ENCODE peak calls at places on chromosomes 11 and 22, in eight cellular contexts. C is fibroblast of lung, Z is cardiac fibroblast, F is fibroblast of mammary gland, Q is BJ, L is heart right ventricle, I is left ventricle myocardium inferior, O is fibroblast of pulmonary artery. X is an unnamed sample.

GRCh38 chr11:35112056-35112845 is 26.7 kb upstream of the CD44 start:
- DNase-seq in L (no peak), Q (no peak), O (no peak), I (no peak), Z (no peak), C (no peak), F (peak), X (no peak)

GRCh38 chr22:27775698-27776409 is 25.7 kb downstream of the MN1 start:
- DNase-seq in Q (no peak), F (no peak), Z (no peak), I (no peak), L (no peak), C (no peak), O (no peak), X (no peak)

GRCh38 chr11:11206457-11206856 is 146.6 kb downstream of the CSNK2A3 start:
- DNase-seq in L (no peak), Z (no peak), I (no peak), F (no peak), C (no peak), O (no peak), Q (no peak), X (no peak)

GRCh38 chr11:31133064-31133463 is 236.5 kb downstream of the DCDC1 start:
- DNase-seq in F (no peak), I (no peak), O (no peak), Z (no peak), C (no peak), Q (no peak), L (no peak), X (no peak)

GRCh38 chr11:10208045-10208674 is 85.9 kb downstream of the SBF2 start:
- DNase-seq in C (peak), L (no peak), O (peak), F (peak), I (no peak), Z (peak), Q (no peak), X (no peak)

GRCh38 chr11:46357483-46357936 is 10.2 kb downstream of the DGKZ start:
- DNase-seq in F (no peak), Q (no peak), C (no peak), I (no peak), Z (no peak), O (no peak), L (no peak), X (no peak)

GRCh38 chr11:131875611-131876010 is 505.2 kb downstream of the NTM start:
- DNase-seq in Z (peak), F (peak), O (peak), Q (no peak), I (no peak), C (peak), L (no peak), X (no peak)

GRCh38 chr11:2681408-2682145 is 18.2 kb downstream of the KCNQ1OT1 start:
- DNase-seq in F (no peak), Z (no peak), Q (no peak), C (no peak), L (no peak), I (no peak), O (no peak), X (no peak)

GRCh38 chr11:73297231-73297590 is 10.9 kb upstream of the ARHGEF17 start:
- DNase-seq in C (no peak), F (no peak), O (no peak), I (no peak), Q (no peak), Z (no peak), L (no peak), X (no peak)

GRCh38 chr11:103528596-103528995 is 419.4 kb downstream of the DYNC2H1 start:
- DNase-seq in O (no peak), L (no peak), F (peak), I (no peak), Z (no peak), C (no peak), Q (no peak), X (no peak)

GRCh38 chr11:61021661-61022212 is 50.3 kb downstream of the CD6 start:
- DNase-seq in Z (no peak), Q (no peak), O (no peak), I (no peak), C (no peak), F (no peak), L (no peak), X (no peak)

GRCh38 chr11:19980388-19980787 is 179.9 kb downstream of the DBX1 start:
- DNase-seq in O (no peak), L (no peak), Z (no peak), Q (no peak), I (no peak), C (peak), F (no peak), X (no peak)

GRCh38 chr22:24051028-24051427 is 39.9 kb downstream of the CABIN1 start:
- DNase-seq in O (no peak), F (no peak), Z (no peak), C (no peak), L (no peak), I (no peak), Q (no peak), X (no peak)

GRCh38 chr22:47072642-47072967 is 310.2 kb downstream of the TBC1D22A start:
- DNase-seq in O (no peak), Q (no peak), I (no peak), F (no peak), C (no peak), L (no peak), Z (no peak), X (no peak)

GRCh38 chr22:29342577-29343312 is 27.2 kb upstream of the RASL10A start:
- DNase-seq in C (no peak), Q (no peak), L (no peak), Z (no peak), O (no peak), F (no peak), I (no peak), X (no peak)

GRCh38 chr11:1199689-1200610 is 22.9 kb upstream of the MUC5B start:
- DNase-seq in O (no peak), Z (no peak), C (no peak), F (no peak), Q (no peak), I (peak), L (no peak), X (no peak)

GRCh38 chr11:86676533-86677154 is 4.2 kb upstream of the ME3 start:
- DNase-seq in Q (no peak), I (no peak), Z (peak), C (no peak), L (no peak), F (no peak), O (peak), X (no peak)

GRCh38 chr11:92045325-92045724 is 179.3 kb upstream of the FAT3 start:
- DNase-seq in F (no peak), Z (no peak), Q (no peak), I (no peak), C (no peak), L (no peak), O (no peak), X (no peak)

GRCh38 chr11:26896716-26897115 is 97.2 kb upstream of the FIBIN start:
- DNase-seq in Q (peak), L (no peak), C (no peak), O (no peak), F (no peak), Z (no peak), I (no peak), X (peak)

GRCh38 chr11:78961186-78961782 is 386.6 kb upstream of the NARS2 start:
- DNase-seq in Z (peak), L (no peak), O (peak), C (peak), Q (no peak), F (peak), I (no peak), X (no peak)

GRCh38 chr22:26426924-26427323 is 2.1 kb upstream of the ASPHD2 start:
- DNase-seq in Q (no peak), O (no peak), Z (no peak), C (no peak), L (no peak), F (no peak), I (no peak), X (no peak)

DNA sequence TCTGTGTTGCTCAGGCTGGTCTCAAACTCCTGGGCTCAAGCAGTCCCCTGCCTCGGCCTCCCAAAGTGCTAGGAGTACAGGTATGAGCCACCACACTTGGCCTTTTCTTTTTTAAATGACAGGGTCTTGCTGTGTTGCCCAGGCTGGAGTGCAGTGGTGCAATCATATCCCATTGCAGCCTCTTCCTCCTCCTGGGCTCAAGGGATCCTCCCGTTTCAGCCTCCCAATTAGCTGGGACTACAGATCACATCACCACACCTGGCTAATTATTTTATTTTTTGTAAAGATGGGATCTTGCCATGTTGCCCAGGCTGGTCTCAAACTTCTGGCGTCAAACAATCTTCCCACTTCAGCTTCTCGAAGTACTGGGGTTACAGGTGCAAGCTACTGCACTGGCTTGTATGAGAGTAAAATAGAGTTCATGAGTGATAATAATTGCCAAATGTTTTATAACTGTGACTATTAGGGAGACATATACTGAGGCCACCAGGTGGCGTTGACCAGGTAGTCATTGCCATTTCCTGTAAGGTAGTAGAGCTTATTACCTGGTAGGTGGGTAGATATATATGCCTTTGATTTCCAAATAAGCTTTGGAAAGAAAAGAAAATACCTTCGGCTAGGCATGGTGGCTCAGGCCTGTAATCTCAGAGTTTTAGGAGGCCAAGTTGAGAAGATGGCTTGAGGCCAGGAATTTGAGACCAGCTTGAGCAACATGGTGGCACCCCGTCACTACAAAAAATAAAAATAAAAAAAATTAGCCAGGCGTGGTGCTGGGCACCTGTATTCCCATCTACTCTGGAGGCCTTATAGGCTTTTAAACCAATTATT is 5.4 kb downstream of the FDX1 start:
- DNase-seq in I (no peak), Z (peak), L (no peak), C (peak), F (no peak), Q (no peak), O (no peak), X (no peak)
- TF ChIP-seq CTCF in I (no peak), Z (no peak), L (no peak), C (no peak), F (peak), Q (no peak), O (peak), X (peak)

GRCh38 chr11:68506908-68507307 is 46.4 kb downstream of the PPP6R3 start:
- DNase-seq in O (no peak), F (peak), C (no peak), Z (no peak), Q (no peak), L (no peak), I (no peak), X (no peak)
- H3K4me3 ChIP-seq in O (no peak), F (no peak), C (no peak), Z (no peak), Q (no peak), L (no peak), I (no peak), X (no peak)

DNA sequence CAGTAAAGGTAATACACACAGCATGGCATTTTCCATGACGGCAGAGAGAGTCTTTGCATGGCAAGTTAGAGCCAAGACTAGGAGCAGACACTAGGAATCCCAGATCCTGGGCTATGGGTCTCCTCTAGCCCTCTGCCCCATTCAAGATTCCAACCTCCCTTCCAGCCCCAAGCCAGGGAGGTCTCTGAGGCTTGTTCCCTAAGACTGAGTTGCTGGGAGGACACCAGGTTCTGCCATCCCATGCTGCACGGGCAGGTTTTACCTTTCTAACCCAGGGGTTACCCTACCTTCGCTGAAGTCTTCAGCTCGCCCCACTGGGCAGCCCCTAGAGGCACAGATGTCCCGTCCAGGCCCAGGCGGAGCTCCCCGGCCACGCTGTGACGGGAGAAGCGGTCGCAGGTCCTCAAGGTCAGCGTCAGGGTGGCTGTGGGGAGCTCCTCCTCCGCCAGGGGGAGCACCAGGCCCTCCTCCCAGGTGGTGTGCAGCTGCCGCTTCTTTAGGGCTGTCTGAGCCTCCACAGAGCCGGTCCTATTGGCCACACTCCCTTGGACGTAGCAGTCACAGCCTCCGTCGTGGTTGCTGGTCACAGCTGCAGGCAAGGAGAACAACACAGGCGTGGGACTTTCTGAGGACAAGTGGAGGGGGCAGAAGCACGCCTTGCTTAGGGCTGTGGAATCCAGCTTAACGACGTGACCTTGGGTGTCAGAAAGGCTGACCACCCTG is 33.8 kb downstream of the SYT13 start:
- DNase-seq in F (peak), L (peak), I (peak), O (peak), Q (no peak), C (peak), Z (peak), X (no peak)
- TF ChIP-seq CTCF in F (peak), L (peak), I (peak), O (peak), Q (peak), C (peak), Z (peak), X (peak)

GRCh38 chr22:31126869-31127175 is 4.1 kb downstream of the INPP5J start:
- DNase-seq in O (no peak), Q (no peak), F (no peak), Z (no peak), I (no peak), L (no peak), C (no peak), X (no peak)
- H3K4me3 ChIP-seq in O (no peak), Q (no peak), F (no peak), Z (no peak), I (no peak), L (no peak), C (no peak), X (no peak)

GRCh38 chr11:76695133-76695532 is 24.6 kb upstream of the LRRC32 start:
- DNase-seq in I (no peak), F (no peak), C (no peak), Q (no peak), Z (no peak), O (no peak), L (no peak), X (no peak)
- TF ChIP-seq CTCF in I (no peak), F (no peak), C (no peak), Q (no peak), Z (no peak), O (no peak), L (no peak), X (no peak)

GRCh38 chr11:72243173-72243566 is 806 bp downstream of the PHOX2A start:
- DNase-seq in O (no peak), F (no peak), Z (no peak), L (no peak), Q (no peak), I (no peak), C (no peak), X (no peak)

GRCh38 chr11:72242141-72242540 is 1.8 kb downstream of the PHOX2A start:
- DNase-seq in I (no peak), L (no peak), O (no peak), Z (no peak), C (no peak), Q (no peak), F (no peak), X (no peak)

GRCh38 chr11:72244317-72245231 is 598 bp upstream of the PHOX2A start:
- DNase-seq in O (no peak), Z (no peak), Q (no peak), F (no peak), C (no peak), L (no peak), I (no peak), X (no peak)

GRCh38 chr11:72245232-72245816 is 1.3 kb upstream of the PHOX2A start:
- DNase-seq in L (no peak), Z (no peak), F (no peak), Q (no peak), I (no peak), C (no peak), O (no peak), X (no peak)

DNA sequence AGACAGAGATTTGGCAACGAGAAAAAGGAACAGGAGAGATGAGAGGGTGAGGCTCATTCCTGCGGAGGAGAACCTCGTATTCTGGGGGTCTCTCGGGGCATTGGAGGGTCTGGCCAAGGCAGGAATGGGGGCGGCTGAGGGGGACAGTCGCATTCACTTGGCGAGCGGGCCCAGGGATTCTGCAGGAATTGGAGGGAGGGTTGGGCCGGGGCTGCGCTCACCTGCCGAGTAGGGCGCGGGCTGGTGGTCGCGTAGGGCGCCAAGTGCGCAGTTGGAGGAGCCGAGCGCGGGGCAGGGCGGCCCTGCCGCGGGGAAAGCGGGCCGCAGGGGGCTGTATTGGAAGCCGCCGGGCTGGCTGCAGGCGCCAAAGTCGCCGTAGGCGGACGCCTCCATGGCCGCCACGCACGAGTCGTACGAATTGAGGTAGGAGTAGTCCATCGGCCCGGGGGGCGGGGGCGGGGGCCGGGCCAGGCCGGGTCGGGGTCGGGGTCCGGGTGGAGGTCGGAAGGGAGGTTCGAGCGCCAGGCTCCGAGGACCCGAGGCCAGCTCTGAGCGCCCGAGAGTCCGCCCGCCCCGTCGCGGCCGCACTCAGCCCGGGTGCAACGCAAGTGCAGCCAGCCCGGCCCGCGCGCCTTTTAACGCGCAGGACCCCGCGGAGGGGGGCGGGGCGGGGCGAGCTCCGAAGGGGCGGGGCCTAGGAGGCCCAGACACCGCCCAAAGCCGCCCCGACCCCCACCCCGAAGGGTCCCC is at the start of gene PHOX2A:
- DNase-seq in Z (no peak), O (no peak), I (no peak), Q (no peak), L (no peak), C (no peak), F (no peak), X (no peak)
- H3K4me3 ChIP-seq in Z (no peak), O (no peak), I (peak), Q (peak), L (peak), C (no peak), F (no peak), X (no peak)

DNA sequence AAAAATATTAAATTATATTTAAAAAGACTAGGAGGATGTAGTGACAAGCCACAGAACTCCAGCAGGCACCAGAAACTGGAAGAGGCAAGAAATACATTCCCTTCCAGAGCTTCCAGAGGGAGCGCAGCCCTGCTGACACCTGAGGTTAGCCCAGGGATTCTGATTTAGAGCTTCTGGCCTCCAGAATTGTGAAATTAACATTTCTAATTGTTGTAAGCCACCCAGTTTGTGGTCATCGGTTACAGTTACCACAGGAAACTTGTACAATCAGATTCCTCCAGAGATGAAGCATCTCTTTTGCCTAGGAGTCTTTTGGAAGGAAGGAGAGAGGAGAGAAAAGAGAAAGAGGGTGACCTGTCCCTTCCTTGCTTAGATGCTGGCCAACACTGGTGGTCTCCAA is 6.4 kb upstream of the UBASH3B start:
- DNase-seq in O (no peak), C (no peak), L (no peak), I (no peak), Q (no peak), F (peak), Z (no peak), X (no peak)
- TF ChIP-seq CTCF in O (no peak), C (no peak), L (no peak), I (no peak), Q (no peak), F (no peak), Z (no peak), X (no peak)

GRCh38 chr11:43554148-43554473 is 126.4 kb upstream of the HSD17B12 start:
- DNase-seq in F (no peak), Z (no peak), Q (no peak), I (no peak), C (no peak), L (no peak), O (no peak), X (no peak)

GRCh38 chr11:43556892-43557291 is 123.6 kb upstream of the HSD17B12 start:
- DNase-seq in C (no peak), Z (no peak), O (no peak), L (no peak), F (no peak), Q (no peak), I (no peak), X (no peak)

GRCh38 chr11:43556269-43556668 is 124.3 kb upstream of the HSD17B12 start:
- DNase-seq in I (no peak), F (no peak), O (no peak), L (no peak), Q (no peak), Z (no peak), C (no peak), X (no peak)

GRCh38 chr11:43557553-43558031 is 122.9 kb upstream of the HSD17B12 start:
- DNase-seq in Z (no peak), O (peak), I (no peak), C (peak), L (no peak), Q (no peak), F (no peak), X (no peak)

DNA sequence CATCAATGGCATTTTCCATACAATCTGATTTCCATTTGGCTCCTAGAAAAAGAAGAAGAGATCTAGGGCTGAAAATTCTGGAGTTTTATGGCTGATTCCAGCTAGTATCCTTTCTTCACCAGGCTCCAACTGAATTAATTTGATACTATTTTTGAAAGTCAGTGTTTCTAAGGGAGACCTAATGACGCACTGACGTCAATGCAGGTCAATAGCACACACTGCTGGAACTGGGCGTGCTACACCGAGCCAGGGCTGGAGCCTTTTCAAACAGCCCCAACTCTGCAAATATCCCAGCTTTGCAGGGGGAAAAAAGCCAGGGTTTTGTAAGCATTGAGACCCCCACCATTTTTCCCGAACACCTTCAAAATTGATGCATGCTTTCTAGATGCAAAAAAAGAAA is 124.7 kb upstream of the HSD17B12 start:
- DNase-seq in Q (no peak), I (no peak), L (peak), Z (peak), F (peak), C (peak), O (peak), X (no peak)
- H3K4me3 ChIP-seq in Q (no peak), I (peak), L (peak), Z (no peak), F (no peak), C (no peak), O (no peak), X (no peak)

X was measured in AG09309.